ENCODE peak calls at places on chromosomes 13 and 19, in ten cellular contexts. L is nephron progenitor cell, E is esophagus muscularis mucosa, V is BJ, M is lower leg skin, H is WTC11, F is heart right ventricle, C is adrenal gland, B is epithelial cell of esophagus, W is GM06990. Z is an unnamed sample.

GRCh38 chr13:98428256-98428966 is 148.5 kb downstream of the STK24 start:
- DNase-seq in L (no peak), E (no peak), V (no peak), M (no peak), H (no peak), F (no peak), C (no peak), B (no peak), W (no peak), Z (no peak)

GRCh38 chr19:17220207-17220758 is 5.1 kb downstream of the USE1 start:
- DNase-seq in L (no peak), E (no peak), V (no peak), M (no peak), H (no peak), F (no peak), C (peak; percentile 83), B (peak; percentile 73), W (no peak), Z (peak; percentile 61)

GRCh38 chr13:83620535-83621220 is 261.6 kb downstream of the SLITRK1 start:
- DNase-seq in L (no peak), E (no peak), V (no peak), M (no peak), H (no peak), F (no peak), C (no peak), B (peak; percentile 83), W (no peak), Z (peak; percentile 86)

GRCh38 chr13:42412812-42413795 is 141.2 kb downstream of the AKAP11 start:
- DNase-seq in L (no peak), E (no peak), V (no peak), M (no peak), H (no peak), F (no peak), C (no peak), B (no peak), W (peak; percentile 74), Z (no peak)

GRCh38 chr13:43316997-43317396 is 293.6 kb downstream of the DNAJC15 start:
- DNase-seq in L (no peak), E (no peak), V (no peak), M (no peak), H (no peak), F (no peak), C (peak; percentile 40), B (peak; percentile 25), W (no peak), Z (peak; percentile 31)

GRCh38 chr13:20824762-20825161 is 51.0 kb upstream of the EEF1AKMT1 start:
- DNase-seq in L (no peak), E (no peak), V (no peak), M (no peak), H (no peak), F (no peak), C (no peak), B (no peak), W (no peak), Z (no peak)

GRCh38 chr19:1385816-1386215 is 2.1 kb downstream of the NDUFS7 start:
- DNase-seq in L (no peak), E (no peak), V (no peak), M (no peak), H (no peak), F (no peak), C (no peak), B (no peak), W (no peak), Z (no peak)

GRCh38 chr19:2270572-2271515 is 11.1 kb downstream of the PEAK3 start:
- DNase-seq in L (peak; percentile 61), E (peak; percentile 97), V (no peak), M (peak; percentile 76), H (peak; percentile 19), F (peak; percentile 89), C (peak; percentile 87), B (peak; percentile 87), W (peak; percentile 80), Z (peak; percentile 47)

GRCh38 chr19:55600336-55601028 is 394 bp downstream of the ZNF524 start:
- DNase-seq in L (no peak), E (no peak), V (no peak), M (peak; percentile 38), H (peak; percentile 88), F (no peak), C (no peak), B (no peak), W (no peak), Z (no peak)

GRCh38 chr19:53190253-53190652 is 2.9 kb downstream of the ZNF665 start:
- DNase-seq in L (no peak), E (no peak), V (no peak), M (no peak), H (no peak), F (no peak), C (no peak), B (no peak), W (no peak), Z (no peak)

GRCh38 chr19:7789447-7789846 is 26.4 kb downstream of the CLEC4M start:
- DNase-seq in L (peak; percentile 56), E (no peak), V (no peak), M (no peak), H (peak; percentile 87), F (no peak), C (no peak), B (no peak), W (peak; percentile 47), Z (no peak)

GRCh38 chr19:45497791-45498190 is 452 bp upstream of the PPM1N start:
- DNase-seq in L (no peak), E (no peak), V (no peak), M (no peak), H (peak; percentile 54), F (no peak), C (no peak), B (no peak), W (no peak), Z (no peak)

GRCh38 chr19:45499196-45500180 is 1.2 kb downstream of the PPM1N start:
- DNase-seq in L (peak; percentile 74), E (no peak), V (no peak), M (peak; percentile 55), H (peak; percentile 99), F (peak; percentile 45), C (peak; percentile 54), B (peak; percentile 65), W (peak; percentile 84), Z (peak; percentile 56)

GRCh38 chr19:45500918-45501729 is 2.9 kb downstream of the PPM1N start:
- DNase-seq in L (no peak), E (no peak), V (no peak), M (no peak), H (no peak), F (no peak), C (no peak), B (no peak), W (no peak), Z (no peak)

GRCh38 chr19:45496349-45496953 is 396 bp downstream of the RTN2 start:
- DNase-seq in L (peak; percentile 89), E (no peak), V (no peak), M (no peak), H (peak; percentile 84), F (peak; percentile 57), C (peak; percentile 49), B (no peak), W (no peak), Z (no peak)

GRCh38 chr19:45498411-45499195 is at the start of gene PPM1N:
- DNase-seq in L (peak; percentile 63), E (no peak), V (no peak), M (no peak), H (peak; percentile 80), F (no peak), C (peak; percentile 13), B (no peak), W (peak; percentile 86), Z (no peak)
- TF ChIP-seq CTCF in L (no peak), E (no peak), V (no peak), M (no peak), H (no peak), F (peak; percentile 28), C (no peak), B (no peak), W (peak; percentile 11), Z (peak; percentile 9)

GRCh38 chr19:35487821-35488220 is 2.4 kb downstream of the KRTDAP start:
- DNase-seq in L (no peak), E (no peak), V (no peak), M (no peak), H (no peak), F (no peak), C (no peak), B (no peak), W (no peak), Z (no peak)
- TF ChIP-seq CTCF in L (no peak), E (no peak), V (no peak), M (no peak), H (no peak), F (no peak), C (no peak), B (no peak), W (no peak), Z (no peak)

DNA sequence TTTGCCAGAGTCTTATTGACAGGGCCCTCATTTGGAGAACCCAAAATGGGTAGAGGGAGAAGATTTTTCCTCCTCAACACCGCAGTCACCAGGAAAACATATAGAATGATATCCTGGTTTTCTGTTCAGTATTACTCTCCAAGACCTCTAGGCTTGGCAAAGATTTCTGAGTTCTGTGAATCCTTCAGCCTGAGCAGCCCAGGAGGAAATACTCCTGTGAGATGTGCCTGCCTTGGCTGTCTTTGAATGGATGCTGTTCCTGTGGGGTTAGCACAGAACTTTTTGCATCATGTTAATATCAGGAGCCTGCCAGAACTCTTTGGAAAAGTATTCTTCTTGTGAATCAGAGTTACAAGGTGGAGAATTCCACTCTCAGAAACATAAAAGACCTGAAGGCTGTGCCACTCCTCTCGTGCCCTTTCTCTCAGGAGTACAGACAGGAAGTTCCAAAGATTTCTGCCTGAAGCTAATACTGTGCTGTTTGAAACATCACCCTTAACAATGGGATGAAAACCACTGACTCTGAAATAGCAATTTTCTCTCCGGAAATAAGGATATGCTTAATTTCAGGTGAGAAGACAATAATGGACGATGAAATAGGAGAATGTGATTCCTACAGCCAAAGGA is 520.1 kb upstream of the NBEA start:
- DNase-seq in L (no peak), E (no peak), V (no peak), M (no peak), H (no peak), F (no peak), C (no peak), B (peak; percentile 64), W (no peak), Z (peak; percentile 58)
- TF ChIP-seq CTCF in L (no peak), E (no peak), V (no peak), M (no peak), H (no peak), F (no peak), C (no peak), B (no peak), W (no peak), Z (no peak)

DNA sequence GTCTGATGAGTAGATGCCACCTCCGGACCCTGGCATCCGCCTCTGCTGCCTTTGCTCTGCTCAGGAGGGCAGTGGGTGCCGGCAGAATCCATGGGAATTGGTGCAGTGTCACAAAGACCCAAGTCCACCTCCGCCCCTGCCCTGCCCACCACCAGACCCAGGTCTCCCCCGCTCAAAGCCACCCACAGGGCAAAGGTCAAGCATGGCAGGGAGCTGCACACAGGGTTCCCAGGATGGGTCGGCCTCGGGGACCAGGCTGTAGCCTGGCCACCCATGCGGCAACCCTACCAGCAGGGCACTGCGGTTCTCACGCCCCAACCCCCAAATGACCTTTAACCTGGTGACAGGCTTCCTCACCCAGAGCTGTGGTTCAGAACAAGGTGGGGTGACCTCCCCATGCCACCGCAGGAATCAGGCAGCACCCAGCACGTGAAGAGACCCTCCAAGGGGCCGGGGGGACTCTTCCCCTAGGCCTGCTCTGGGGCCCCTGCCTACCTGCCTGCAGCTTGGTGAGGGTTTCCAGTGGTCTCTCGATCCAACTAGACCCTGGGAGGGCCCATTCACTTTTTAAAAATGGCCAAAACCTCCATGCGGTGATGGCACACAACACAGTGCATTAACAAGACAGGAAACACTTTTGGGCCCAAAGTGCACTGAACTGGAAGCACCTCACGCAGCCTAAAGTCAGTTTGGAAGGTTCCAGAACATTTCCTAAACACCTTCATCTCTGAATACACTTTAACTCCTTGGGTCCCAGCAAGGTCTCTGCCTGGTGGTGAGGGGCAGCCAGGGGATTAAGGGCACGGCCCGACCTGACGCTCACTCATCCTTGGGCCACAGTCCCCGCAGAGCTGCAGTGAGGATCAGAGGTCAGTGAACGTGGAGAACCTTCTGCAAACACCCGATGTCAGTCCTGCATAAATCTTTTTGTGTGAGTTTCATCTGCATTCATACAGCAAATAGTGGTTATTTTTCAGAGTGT is 11.0 kb downstream of the GAS6 start:
- DNase-seq in L (no peak), E (no peak), V (no peak), M (no peak), H (no peak), F (no peak), C (no peak), B (no peak), W (no peak), Z (no peak)
- TF ChIP-seq CTCF in L (no peak), E (no peak), V (no peak), M (no peak), H (no peak), F (no peak), C (no peak), B (no peak), W (no peak), Z (no peak)

Z was measured in bronchial epithelial cell.